ENCODE peak calls at places on chromosomes 12 and 14, in seven cellular contexts. W is lung, H is brain microvascular endothelial cell, E is fibroblast of lung, T is Peyer's patch, X is epithelial cell of proximal tubule, Q is AG09309. U is an unnamed sample.
A peak's percentile ranks its signal among the peaks of the same experiment; 100 is the strongest.

GRCh38 chr14:34403646-34404045 is 58.4 kb downstream of the SPTSSA start:
- DNase-seq in H (no peak), Q (no peak), T (no peak), X (no peak), W (no peak), E (peak; percentile 20), U (no peak)

GRCh38 chr14:51704465-51705050 is 52.8 kb downstream of the FRMD6 start:
- DNase-seq in E (no peak), Q (no peak), H (no peak), X (no peak), W (no peak), T (no peak), U (no peak)

GRCh38 chr12:77777274-77777673 is 53.4 kb upstream of the NAV3 start:
- DNase-seq in H (no peak), X (no peak), W (no peak), T (no peak), Q (no peak), E (peak; percentile 14), U (no peak)

GRCh38 chr14:69906201-69906600 is 27.0 kb downstream of the SMOC1 start:
- DNase-seq in W (no peak), T (no peak), X (no peak), H (no peak), E (no peak), Q (no peak), U (no peak)

GRCh38 chr12:111359231-111359913 is 9.5 kb downstream of the PHETA1 start:
- DNase-seq in E (no peak), H (no peak), T (no peak), X (no peak), W (no peak), Q (no peak), U (no peak)

GRCh38 chr12:68461645-68462044 is 129.5 kb upstream of the MDM1 start:
- DNase-seq in X (no peak), T (no peak), H (no peak), E (no peak), Q (no peak), W (no peak), U (no peak)

GRCh38 chr14:68819260-68819691 is 26.4 kb upstream of the ZFP36L1 start:
- DNase-seq in H (peak; percentile 28), W (no peak), T (peak; percentile 67), E (peak; percentile 63), X (peak; percentile 64), Q (no peak), U (no peak)

GRCh38 chr12:125890983-125891382 is 825.7 kb downstream of the AACS start:
- DNase-seq in E (no peak), T (no peak), W (peak; percentile 29), Q (no peak), X (no peak), H (no peak), U (peak; percentile 23)

GRCh38 chr12:28374556-28374955 is 184.3 kb downstream of the CCDC91 start:
- DNase-seq in W (no peak), T (no peak), E (peak; percentile 21), X (no peak), Q (peak; percentile 5), H (no peak), U (peak; percentile 3)

GRCh38 chr14:40684328-40684727 is 922.3 kb upstream of the LRFN5 start:
- DNase-seq in E (no peak), H (no peak), Q (no peak), W (no peak), X (no peak), T (no peak), U (no peak)

GRCh38 chr12:96510306-96510764 is 21.0 kb downstream of the CFAP54 start:
- DNase-seq in T (no peak), Q (no peak), E (no peak), X (no peak), H (no peak), W (no peak), U (no peak)

GRCh38 chr14:103391048-103391447 is 5.8 kb downstream of the MARK3 start:
- DNase-seq in E (peak; percentile 87), W (no peak), H (peak; percentile 57), T (peak; percentile 64), Q (peak; percentile 86), X (no peak), U (peak; percentile 89)

DNA sequence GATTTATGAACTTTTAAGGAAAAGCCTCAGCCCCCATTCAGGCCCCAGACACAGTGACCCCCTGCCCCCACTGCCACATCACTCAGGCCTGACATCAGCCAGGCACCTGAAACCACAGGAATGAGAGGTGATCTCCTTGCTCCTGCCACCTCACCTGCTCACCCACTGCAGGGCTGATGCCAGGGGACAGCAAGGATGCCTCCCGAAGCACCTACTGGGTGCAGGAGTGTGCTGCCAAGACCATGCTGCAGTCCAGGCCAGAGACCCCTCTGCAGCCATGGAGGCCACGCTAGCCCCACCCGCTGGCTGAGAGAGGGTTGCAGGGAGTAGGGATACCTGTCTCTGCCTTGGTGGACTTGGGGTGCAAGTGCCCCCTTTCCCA is 18.6 kb upstream of the KRT7 start:
- DNase-seq in H (no peak), W (no peak), E (no peak), T (no peak), X (no peak), Q (no peak), U (no peak)
- TF ChIP-seq CTCF in H (peak; percentile 70), W (no peak), E (no peak), T (no peak), X (peak; percentile 11), Q (no peak), U (peak; percentile 54)

GRCh38 chr12:49960474-49961110 is 1.1 kb upstream of the AQP5 start:
- DNase-seq in W (no peak), E (no peak), T (no peak), H (no peak), X (no peak), Q (no peak), U (no peak)

GRCh38 chr12:49961111-49961922 is at the start of gene AQP5:
- DNase-seq in X (no peak), T (no peak), W (no peak), Q (no peak), H (no peak), E (no peak), U (no peak)

GRCh38 chr12:49957570-49957967 is 4.1 kb upstream of the AQP5 start:
- DNase-seq in W (no peak), E (no peak), T (no peak), X (no peak), H (no peak), Q (no peak), U (no peak)

GRCh38 chr12:49961993-49962764 is 507 bp downstream of the AQP5 start:
- DNase-seq in E (no peak), H (no peak), T (no peak), Q (no peak), W (no peak), X (no peak), U (no peak)

GRCh38 chr12:49959570-49960473 is 1.9 kb upstream of the AQP5 start:
- DNase-seq in W (peak; percentile 77), H (no peak), Q (no peak), X (no peak), T (no peak), E (no peak), U (no peak)
- H3K4me3 ChIP-seq in W (no peak overlapping the region), H (no peak overlapping the region), Q (no peak overlapping the region), X (no peak overlapping the region), T (no peak overlapping the region), E (no peak overlapping the region), U (no peak overlapping the region)

DNA sequence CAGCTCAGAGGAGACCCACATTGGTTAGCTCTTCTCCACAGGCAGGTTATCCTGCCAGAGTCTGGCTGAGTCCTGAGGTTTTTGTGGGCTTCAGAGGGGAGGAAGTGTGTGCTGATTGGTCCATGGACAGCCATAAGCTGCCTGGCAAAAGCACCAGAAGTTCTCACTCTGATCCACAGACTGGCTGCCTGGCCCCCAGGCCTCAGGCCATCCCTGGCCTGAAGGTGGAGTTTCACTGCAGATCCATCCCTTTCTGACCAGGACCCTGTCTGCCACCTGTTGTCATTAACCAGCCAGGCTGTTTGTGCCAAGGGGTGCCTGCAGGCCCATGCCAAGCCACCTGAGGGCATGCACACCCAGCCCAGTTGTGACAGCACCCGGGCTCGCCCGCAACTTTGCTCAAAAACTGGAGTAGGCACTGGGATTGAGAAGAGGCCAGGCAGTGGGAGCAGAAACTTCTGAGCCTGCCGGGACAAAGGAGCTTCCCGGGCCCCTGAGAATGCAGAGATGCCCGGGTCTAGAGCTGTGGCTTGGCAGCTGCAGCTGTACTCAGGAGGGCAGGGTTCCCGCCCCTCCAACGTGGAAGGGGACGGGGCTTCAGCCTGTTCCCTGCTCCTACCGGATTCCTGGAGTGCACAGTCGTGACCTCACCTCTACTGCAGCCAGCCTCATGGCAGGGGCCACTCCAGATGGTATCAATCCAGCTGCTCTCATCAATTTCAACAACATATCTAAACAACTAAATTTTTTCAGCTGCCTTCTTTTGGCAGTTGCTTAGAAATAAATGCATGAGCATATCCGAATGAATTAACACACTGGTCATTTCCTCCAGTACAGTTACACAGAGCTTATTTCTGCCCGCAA is 1277.3 kb downstream of the SLC16A7 start:
- DNase-seq in T (no peak), H (no peak), Q (no peak), W (no peak), E (peak; percentile 51), X (no peak), U (no peak)
- TF ChIP-seq CTCF in T (no peak), H (no peak), Q (no peak), W (no peak), E (no peak), X (no peak), U (no peak)

DNA sequence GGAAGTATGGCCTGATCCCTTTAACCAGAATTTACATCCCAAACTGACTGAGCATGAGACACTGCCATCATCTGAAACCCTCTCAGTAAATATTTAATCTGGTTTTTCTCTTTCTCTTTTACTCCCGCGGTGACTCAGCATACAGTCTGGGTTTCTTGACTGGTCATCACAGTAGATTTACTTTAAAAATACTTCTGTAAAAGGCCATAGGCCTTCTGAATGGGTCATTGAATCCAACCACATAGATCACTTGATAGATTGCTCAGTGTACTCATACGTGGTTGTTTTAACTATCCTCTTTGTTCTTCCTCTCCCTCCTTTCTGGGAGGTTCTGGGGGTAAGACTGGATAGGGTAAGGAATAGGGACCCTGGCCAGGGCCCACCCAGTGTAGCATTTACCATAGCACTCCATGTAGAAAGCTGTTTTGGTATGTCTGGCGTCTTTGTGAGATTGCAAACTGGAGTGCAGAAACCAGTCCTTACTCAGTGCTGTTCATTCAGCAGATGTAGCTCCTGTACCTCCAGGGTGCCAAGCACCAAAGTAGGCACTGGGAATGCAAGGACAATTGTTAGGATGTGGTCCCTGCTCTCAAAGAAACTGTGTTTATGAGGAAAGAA is 165.7 kb downstream of the SRGAP1 start:
- DNase-seq in X (peak; percentile 53), E (peak; percentile 79), Q (no peak), H (peak; percentile 81), T (no peak), W (no peak), U (peak; percentile 42)
- H3K4me3 ChIP-seq in X (no peak overlapping the region), E (no peak overlapping the region), Q (no peak overlapping the region), H (no peak overlapping the region), T (no peak overlapping the region), W (no peak overlapping the region), U (no peak overlapping the region)

DNA sequence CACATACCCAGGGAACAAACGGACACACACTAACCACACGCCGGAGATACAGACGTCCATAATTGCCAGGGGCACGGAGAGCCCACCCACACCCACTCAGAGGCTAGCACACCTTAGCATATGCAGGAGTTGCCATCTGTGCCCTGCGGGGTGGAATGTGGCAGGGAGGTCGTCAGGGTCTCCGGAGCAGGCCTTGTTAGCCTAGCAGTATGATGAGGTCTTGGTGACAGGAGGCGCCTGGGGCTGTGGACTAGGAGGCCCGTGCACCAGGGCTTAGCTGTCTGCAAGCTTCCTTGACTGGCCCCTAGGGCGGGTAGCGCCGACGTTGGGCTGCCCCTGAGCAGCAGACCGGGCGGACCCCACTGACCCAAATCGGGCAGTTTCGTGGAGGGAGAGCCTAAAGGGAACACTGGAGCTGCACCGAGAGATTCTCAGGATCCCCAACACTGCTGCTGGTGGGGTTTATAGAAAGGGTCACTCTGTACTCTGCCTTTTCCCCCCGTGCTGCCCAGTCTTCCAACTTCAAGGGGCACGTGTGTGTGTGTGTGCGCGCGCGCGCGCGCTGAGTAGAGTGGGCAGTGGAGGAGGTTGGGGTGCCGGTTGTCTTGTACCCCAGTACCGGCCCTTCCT is 9.9 kb downstream of the STAC3 start:
- DNase-seq in E (peak; percentile 33), X (no peak), H (no peak), T (no peak), Q (no peak), W (no peak), U (no peak)
- TF ChIP-seq CTCF in E (no peak), X (no peak), H (no peak), T (no peak), Q (no peak), W (no peak), U (no peak)